ENCODE peak calls at places on chromosomes 12 and 14, in six cellular contexts. U is GM12878, X is GM12891, Y is HepG2, P is H1, Q is K562. B is an unnamed sample.

GRCh38 chr14:55957950-55958349 is 160.3 kb upstream of the PELI2 start:
- DNase-seq in Y (no peak), X (no peak), Q (no peak), P (peak; percentile 81), U (no peak), B (no peak)

GRCh38 chr14:102523200-102524025 is 13.8 kb upstream of the ANKRD9 start:
- DNase-seq in U (no peak), X (no peak), Q (no peak), P (no peak), Y (no peak), B (no peak)

GRCh38 chr12:104809706-104810385 is 148.2 kb downstream of the SLC41A2 start:
- DNase-seq in X (no peak), Q (no peak), U (no peak), Y (no peak), P (no peak), B (no peak)

GRCh38 chr14:90698379-90698869 is 117.8 kb downstream of the TTC7B start:
- DNase-seq in P (no peak), Q (no peak), Y (no peak), X (no peak), U (no peak), B (no peak)

GRCh38 chr12:17829813-17830212 is 260.2 kb downstream of the RERGL start:
- DNase-seq in Q (no peak), U (no peak), Y (no peak), X (no peak), P (no peak), B (no peak)

GRCh38 chr12:13250416-13250815 is 53.9 kb downstream of the EMP1 start:
- DNase-seq in P (no peak), Q (no peak), U (no peak), Y (no peak), X (no peak), B (no peak)

GRCh38 chr14:56814468-56815074 is 4.3 kb upstream of the OTX2 start:
- DNase-seq in U (no peak), Y (no peak), Q (no peak), X (no peak), P (no peak), B (no peak)

GRCh38 chr14:100890451-100890850 is 13.1 kb downstream of the RTL1 start:
- DNase-seq in Y (no peak), U (no peak), Q (no peak), X (no peak), P (no peak), B (no peak)

GRCh38 chr14:74804219-74804825 is 41.2 kb downstream of the YLPM1 start:
- DNase-seq in X (peak; percentile 6), U (no peak), Y (peak; percentile 26), P (no peak), Q (peak; percentile 19), B (no peak)

GRCh38 chr12:47825239-47825639 is 5.5 kb upstream of the HDAC7 start:
- DNase-seq in P (no peak), Q (no peak), X (no peak), U (no peak), Y (no peak), B (no peak)

GRCh38 chr12:76595056-76595455 is 35.5 kb upstream of the OSBPL8 start:
- DNase-seq in U (no peak), P (no peak), Q (no peak), Y (no peak), X (no peak), B (no peak)

GRCh38 chr14:76666746-76667145 is 94.5 kb upstream of the VASH1 start:
- DNase-seq in Q (no peak), Y (no peak), P (no peak), U (no peak), X (no peak), B (no peak)

GRCh38 chr12:50251619-50252300 is 31.6 kb downstream of the LIMA1 start:
- DNase-seq in P (no peak), Y (no peak), X (no peak), Q (no peak), U (no peak), B (no peak)

GRCh38 chr14:30243805-30244204 is 315.2 kb upstream of the G2E3 start:
- DNase-seq in U (no peak), Y (no peak), X (no peak), Q (no peak), P (no peak), B (no peak)

GRCh38 chr14:61803755-61804154 is 41.5 kb downstream of the SNAPC1 start:
- DNase-seq in X (no peak), Q (no peak), U (no peak), P (no peak), Y (no peak), B (no peak)

GRCh38 chr14:61797304-61797703 is 35.1 kb downstream of the SNAPC1 start:
- DNase-seq in Q (no peak), U (no peak), X (no peak), P (no peak), Y (no peak), B (no peak)

DNA sequence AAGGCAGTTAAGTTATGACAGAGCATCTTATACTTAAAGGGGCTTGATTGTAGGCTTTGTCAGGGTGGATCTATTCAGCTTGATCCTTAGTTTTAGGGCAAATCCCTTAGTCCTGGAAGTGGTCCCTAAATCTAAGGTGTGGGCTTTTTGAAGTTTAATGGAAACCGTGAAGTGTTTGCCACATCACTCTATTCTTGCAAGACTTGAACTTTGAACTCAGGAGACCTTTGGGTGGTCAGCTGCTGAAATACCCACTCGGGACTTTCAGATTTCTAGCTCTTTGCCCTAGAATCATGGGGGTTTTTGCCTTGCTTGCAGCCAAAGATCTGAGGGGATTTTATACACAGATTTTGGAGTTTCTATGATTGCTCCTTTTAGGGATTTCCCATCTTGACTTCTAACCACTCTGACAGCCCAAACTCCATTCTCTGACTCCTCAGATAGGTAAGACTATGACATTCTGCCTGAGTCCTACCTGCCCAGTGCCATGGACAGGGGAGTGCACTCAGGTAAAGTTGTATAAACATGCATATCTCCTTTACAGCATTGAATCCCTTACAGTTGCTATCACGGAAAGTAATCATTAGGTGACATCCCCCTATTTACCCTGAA is 39.9 kb downstream of the SNAPC1 start:
- DNase-seq in Q (no peak), P (no peak), Y (no peak), U (peak; percentile 12), X (no peak), B (no peak)
- TF ChIP-seq TAF1 in Q (no peak), P (no peak), Y (no peak), U (no peak), X (no peak), B (no peak)

GRCh38 chr12:75509621-75510020 is 1.8 kb downstream of the KRR1 start:
- DNase-seq in U (no peak), P (no peak), Q (no peak), Y (no peak), X (no peak), B (no peak)

GRCh38 chr12:75505706-75506312 is 5.6 kb downstream of the KRR1 start:
- DNase-seq in Y (peak; percentile 9), X (no peak), U (no peak), P (no peak), Q (no peak), B (no peak)

GRCh38 chr12:75508159-75508558 is 3.2 kb downstream of the KRR1 start:
- DNase-seq in Q (no peak), Y (no peak), X (no peak), P (no peak), U (no peak), B (no peak)

DNA sequence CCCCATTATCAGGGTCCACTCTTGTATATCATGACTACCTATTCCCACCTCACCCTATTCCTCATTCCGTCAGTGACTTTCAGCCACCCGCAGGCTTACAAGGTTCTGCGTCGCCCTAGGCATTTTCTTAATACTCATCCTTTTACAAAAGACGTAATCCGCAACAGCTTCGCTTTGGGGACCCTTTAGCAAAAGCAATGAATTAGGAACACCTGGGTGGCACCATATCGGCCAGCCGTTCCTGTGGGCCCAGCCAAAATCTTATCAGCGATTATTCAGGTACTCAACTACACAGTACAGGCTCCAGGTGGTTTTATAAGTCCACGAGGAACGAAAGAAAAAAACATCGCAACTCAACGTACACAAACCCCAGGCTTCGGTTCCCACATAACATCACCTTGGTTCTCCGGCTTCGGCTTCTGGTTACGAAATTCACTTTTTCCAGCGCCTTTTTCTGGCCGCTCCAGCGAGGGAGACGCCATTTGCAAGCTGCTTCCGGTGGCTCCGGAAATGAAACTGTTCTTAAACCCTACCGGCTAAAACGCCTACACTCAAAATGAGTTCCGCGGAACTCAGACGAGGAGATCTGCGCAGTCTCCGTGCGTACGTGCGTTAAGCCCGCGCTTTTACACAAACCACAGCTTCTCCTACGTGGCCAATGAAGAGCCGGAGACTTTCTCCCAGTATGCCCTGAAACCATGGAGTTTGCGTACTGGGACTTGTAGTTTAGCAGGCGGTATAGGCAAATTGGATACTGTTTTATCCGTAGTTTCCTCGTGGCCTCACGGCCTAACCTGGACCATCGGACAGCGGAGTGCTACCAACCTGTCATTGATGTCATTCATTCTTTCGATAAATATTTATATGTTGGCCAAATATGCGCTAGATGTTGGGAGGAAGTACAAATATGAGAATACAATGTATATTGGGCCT is at the start of gene KRR1:
- DNase-seq in Y (peak; percentile 98), P (peak; percentile 94), Q (peak; percentile 79), U (peak; percentile 89), X (no peak), B (peak; percentile 19)
- TF ChIP-seq POLR2A in Y (peak; percentile 46), P (no peak), Q (peak; percentile 91), U (peak; percentile 77), X (peak; percentile 78), B (peak; percentile 85)

DNA sequence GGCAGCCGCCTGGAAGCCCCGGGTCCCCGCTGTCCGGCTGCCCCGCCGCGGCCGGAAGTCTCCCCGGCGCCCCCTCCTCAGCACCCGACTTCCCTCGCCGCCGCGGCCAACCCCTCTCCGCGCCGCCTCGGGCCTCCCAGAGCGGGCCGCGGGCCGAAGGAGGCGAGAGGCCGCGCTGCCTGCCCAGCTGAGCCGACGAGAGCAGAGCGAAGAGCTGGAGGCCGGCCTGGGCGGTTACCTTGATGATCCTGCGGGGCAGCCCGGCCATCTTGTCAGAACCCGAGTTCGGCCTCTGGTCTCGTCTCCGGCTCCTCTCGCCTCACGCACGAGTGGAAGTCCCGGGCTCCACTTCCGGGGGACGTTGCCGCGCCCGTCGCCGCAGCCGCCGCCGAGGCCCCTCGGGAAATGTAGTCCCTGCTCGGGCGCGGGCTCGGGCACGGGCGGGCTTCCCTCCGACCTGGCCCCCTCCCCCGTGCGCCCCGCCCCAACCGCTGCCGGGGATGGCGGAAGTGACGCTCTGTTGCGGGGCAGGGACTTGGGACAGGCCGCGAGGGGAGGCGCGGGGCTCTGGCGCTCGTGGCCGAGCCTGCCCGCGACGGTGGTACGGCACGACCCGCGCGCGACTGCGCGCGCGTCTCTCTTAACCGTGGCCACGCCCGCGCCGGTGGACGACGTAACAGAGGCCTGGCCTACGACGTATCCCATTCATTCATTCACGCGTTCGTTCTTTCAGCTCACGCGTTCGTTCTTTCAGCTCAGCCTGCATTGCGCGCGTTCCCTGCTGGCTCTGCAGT is at the start of gene UBE2N:
- DNase-seq in U (peak; percentile 70), Y (peak; percentile 91), Q (peak; percentile 93), P (peak; percentile 70), X (peak; percentile 77), B (peak; percentile 78)
- TF ChIP-seq POLR2AphosphoS5 in U (peak; percentile 79), Y (peak; percentile 76), Q (peak; percentile 73), P (peak; percentile 91), X (peak; percentile 51), B (peak; percentile 73)

GRCh38 chr12:121579190-121579791 is 1.5 kb downstream of the KDM2B start:
- DNase-seq in Q (peak; percentile 67), Y (no peak), P (no peak), U (no peak), X (peak; percentile 52), B (peak; percentile 56)

GRCh38 chr12:121582583-121583333 is 1.9 kb upstream of the KDM2B start:
- DNase-seq in P (peak; percentile 82), Q (peak; percentile 28), U (no peak), X (no peak), Y (peak; percentile 86), B (no peak)

GRCh38 chr12:121581681-121582439 is 1.0 kb upstream of the KDM2B start:
- DNase-seq in U (no peak), Q (peak; percentile 64), X (no peak), P (no peak), Y (no peak), B (no peak)

GRCh38 chr12:121579981-121580868 is 598 bp downstream of the KDM2B start:
- DNase-seq in P (peak; percentile 54), Q (peak; percentile 84), U (no peak), X (peak; percentile 49), Y (peak; percentile 34), B (no peak)

GRCh38 chr12:121580959-121581680 is at the start of gene KDM2B:
- DNase-seq in U (no peak), X (no peak), Q (peak; percentile 48), Y (peak; percentile 63), P (no peak), B (no peak)
- TF ChIP-seq TAF1 in U (no peak), X (no peak), Q (no peak), Y (no peak), P (peak; percentile 54), B (no peak)

B was measured in GM12892.